ENCODE peak calls at places on chromosomes 12 and 14, in five cellular contexts. R is CD4-positive, alpha-beta memory T cell; G is NT2/D1; S is mucosa of descending colon; N is left ventricle myocardium inferior. Z is an unnamed sample.

GRCh38 chr12:120822832-120823503 is 81.2 kb downstream of the SPPL3 start:
- DNase-seq in N (no peak), G (no peak), R (no peak), S (no peak), Z (no peak)

GRCh38 chr14:91780452-91780851 is 48.6 kb upstream of the CATSPERB start:
- DNase-seq in S (peak), N (no peak), G (no peak), R (no peak), Z (no peak)

GRCh38 chr12:14928946-14929345 is 9.4 kb downstream of the ERP27 start:
- DNase-seq in N (no peak), R (no peak), G (no peak), S (peak), Z (no peak)

GRCh38 chr12:123121670-123122069 is 29.2 kb downstream of the PITPNM2 start:
- DNase-seq in N (no peak), G (no peak), S (no peak), R (no peak), Z (no peak)

GRCh38 chr14:44109041-44109440 is 398.0 kb downstream of the FSCB start:
- DNase-seq in N (no peak), G (no peak), R (no peak), S (no peak), Z (no peak)

GRCh38 chr14:75991753-75992152 is 6.2 kb downstream of the IFT43 start:
- DNase-seq in S (no peak), R (no peak), N (no peak), G (no peak), Z (no peak)

GRCh38 chr12:106773286-106773685 is 1.2 kb upstream of the RIC8B start:
- DNase-seq in N (no peak), S (no peak), R (no peak), G (no peak), Z (no peak)

GRCh38 chr12:66900616-66901015 is 221.7 kb upstream of the GRIP1 start:
- DNase-seq in N (no peak), G (no peak), R (no peak), S (no peak), Z (no peak)

GRCh38 chr14:36302823-36303222 is 17.6 kb downstream of the MBIP start:
- DNase-seq in R (no peak), G (no peak), S (no peak), N (no peak), Z (no peak)

GRCh38 chr12:126648074-126648473 is 1582.8 kb downstream of the AACS start:
- DNase-seq in S (no peak), R (no peak), G (no peak), N (no peak), Z (no peak)

GRCh38 chr12:6724409-6724797 is 557 bp downstream of the COPS7A start:
- DNase-seq in S (peak), G (peak), R (no peak), N (no peak), Z (peak)

GRCh38 chr14:24084439-24084838 is 9.7 kb upstream of the PCK2 start:
- DNase-seq in N (no peak), S (no peak), R (no peak), G (no peak), Z (no peak)

GRCh38 chr12:124680863-124681778 is 113.7 kb upstream of the NCOR2 start:
- DNase-seq in G (peak), N (peak), S (no peak), R (no peak), Z (peak)

GRCh38 chr14:105211758-105212089 is 30.6 kb upstream of the NUDT14 start:
- DNase-seq in S (no peak), R (no peak), N (no peak), G (no peak), Z (no peak)

GRCh38 chr14:52042371-52043037 is 26.4 kb downstream of the NID2 start:
- DNase-seq in R (no peak), S (no peak), G (no peak), N (no peak), Z (no peak)

GRCh38 chr12:49108958-49109404 is 1.7 kb downstream of the LMBR1L start:
- DNase-seq in R (no peak), S (peak), G (no peak), N (peak), Z (no peak)
- H3K4me3 ChIP-seq in R (no peak), S (no peak), G (peak), N (peak), Z (no peak)

DNA sequence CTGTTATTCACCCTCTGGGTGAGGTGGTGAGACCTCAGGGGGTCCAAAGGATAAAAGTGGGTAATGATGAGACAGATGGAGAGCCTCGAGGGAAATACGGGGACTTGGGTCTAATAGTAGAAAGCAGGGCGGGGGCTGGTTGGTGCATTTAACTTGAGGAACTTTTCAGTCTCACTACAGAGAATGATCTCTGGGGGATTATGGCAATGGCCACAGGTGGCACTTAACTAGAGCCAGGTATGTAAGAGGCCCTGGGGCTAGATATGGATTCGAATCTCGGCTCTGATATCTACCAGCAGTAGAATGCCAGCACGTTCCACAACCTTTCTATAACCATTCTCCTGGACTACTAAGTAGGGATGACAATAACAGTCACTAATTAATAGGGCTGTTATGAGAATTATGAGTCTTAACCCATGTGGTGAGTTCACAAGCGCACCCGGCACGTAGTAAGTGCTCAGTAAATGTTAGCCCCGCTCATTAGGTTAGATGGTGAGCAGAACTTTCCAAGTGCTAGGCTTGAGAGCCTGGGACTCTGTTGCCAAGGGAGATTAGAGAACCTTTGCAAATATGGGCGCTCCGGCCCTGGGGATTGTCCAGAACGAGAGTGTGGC is 893 bp upstream of the PLXNC1 start:
- DNase-seq in R (no peak), S (no peak), N (no peak), G (no peak), Z (no peak)
- H3K4me3 ChIP-seq in R (peak), S (no peak), N (peak), G (peak), Z (peak)

DNA sequence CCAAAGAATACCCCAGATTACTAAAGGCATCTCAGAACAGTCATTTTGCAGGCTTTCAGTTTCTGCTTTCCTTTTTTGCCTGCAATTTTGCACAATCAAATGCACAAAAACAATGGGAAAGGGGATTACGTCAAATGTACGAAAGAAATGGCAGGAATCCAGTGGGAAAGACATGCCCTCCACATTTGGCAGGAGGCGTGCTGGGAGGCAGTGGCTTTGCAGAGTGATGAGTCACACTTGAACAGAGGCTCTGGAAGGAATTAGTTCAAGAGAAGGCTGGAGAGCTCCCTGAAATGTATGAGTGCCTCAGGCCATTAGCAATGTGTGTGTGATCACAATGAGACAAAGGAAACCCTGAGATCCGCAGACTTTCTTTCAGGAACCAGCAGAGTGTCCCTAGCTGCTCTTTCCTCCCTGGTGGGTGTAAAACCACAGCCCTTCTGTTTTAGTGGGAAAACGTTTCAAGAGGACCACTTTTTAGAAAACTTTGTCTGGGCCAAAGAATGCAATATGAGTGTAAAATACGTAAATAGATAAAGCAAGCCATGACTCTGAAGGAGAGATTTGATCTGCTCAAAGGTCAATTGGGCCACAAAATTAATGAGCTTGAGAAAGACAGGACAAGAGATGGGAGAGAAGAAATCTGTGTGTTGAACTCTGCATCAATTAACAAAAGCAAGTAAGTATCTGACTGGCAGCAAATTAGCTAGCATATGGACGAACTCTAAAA is 155.5 kb upstream of the PDE3A start:
- DNase-seq in S (peak), R (no peak), G (peak), N (peak), Z (no peak)
- H3K4me3 ChIP-seq in S (no peak), R (no peak), G (no peak), N (peak), Z (no peak)

DNA sequence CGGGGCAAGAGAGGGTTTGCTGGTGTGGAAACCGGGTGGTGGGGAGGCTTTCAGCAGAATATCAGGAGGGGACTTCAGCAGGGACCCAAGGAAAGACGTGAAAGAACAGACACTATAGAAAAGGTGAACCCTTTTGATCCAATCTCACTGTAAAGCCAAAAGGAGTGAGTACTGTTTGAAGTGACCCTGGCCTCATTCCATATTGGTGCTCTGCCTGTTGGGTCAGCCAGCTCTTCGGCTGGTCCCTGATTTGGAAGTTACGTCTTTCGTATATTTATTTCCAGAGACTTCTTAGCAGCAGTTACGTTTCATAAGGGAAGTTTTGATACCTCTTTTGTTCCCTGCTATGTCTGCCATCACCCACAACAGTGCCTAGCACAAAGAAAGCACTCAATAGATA is 21.9 kb downstream of the WNT5B start:
- DNase-seq in G (no peak), R (no peak), S (no peak), N (no peak), Z (no peak)
- H3K4me3 ChIP-seq in G (no peak), R (no peak), S (no peak), N (no peak), Z (no peak)